ENCODE peak calls at places on chromosomes 5 and 9, in ten cellular contexts. W is CD8-positive, alpha-beta T cell; I is uterus; J is HAP-1; Z is ovary; S is transverse colon; B is left lung; F is CD4-positive, CD25-positive, alpha-beta regulatory T cell; Y is MM.1S; M is lung. X is an unnamed sample.
A peak's percentile ranks its signal among the peaks of the same experiment; 100 is the strongest.

GRCh38 chr5:2260211-2260985 is 377.7 kb upstream of the IRX4 start:
- DNase-seq in F (no peak), I (no peak), B (peak; percentile 34), Z (no peak), W (no peak), S (no peak), J (no peak), Y (no peak), M (no peak), X (no peak)

GRCh38 chr9:120299785-120300184 is 280.2 kb downstream of the CDK5RAP2 start:
- DNase-seq in I (no peak), W (no peak), M (peak; percentile 13), B (no peak), S (no peak), J (no peak), Z (no peak), Y (no peak), F (no peak), X (no peak)

GRCh38 chr5:168765220-168766037 is 186.3 kb upstream of the PANK3 start:
- DNase-seq in Z (no peak), M (no peak), I (peak; percentile 39), S (no peak), J (no peak), W (no peak), Y (no peak), F (no peak), B (no peak), X (no peak)

GRCh38 chr9:32741706-32742105 is 41.6 kb upstream of the TMEM215 start:
- DNase-seq in Y (no peak), S (no peak), I (no peak), W (no peak), J (no peak), M (no peak), B (no peak), F (no peak), Z (no peak), X (no peak)

GRCh38 chr5:16450163-16450562 is 15.4 kb downstream of the ZNF622 start:
- DNase-seq in I (no peak), F (no peak), B (no peak), S (no peak), Z (no peak), W (no peak), M (no peak), Y (no peak), J (no peak), X (no peak)

GRCh38 chr5:179427676-179428056 is 82.4 kb upstream of the ADAMTS2 start:
- DNase-seq in S (no peak), J (no peak), M (no peak), Y (no peak), W (no peak), F (no peak), I (no peak), Z (peak; percentile 29), B (no peak), X (no peak)

GRCh38 chr5:16617272-16617973 is 626 bp upstream of the RETREG1 start:
- DNase-seq in B (no peak), M (no peak), S (peak; percentile 14), W (peak; percentile 45), Y (no peak), Z (no peak), I (no peak), F (peak; percentile 14), J (no peak), X (no peak)

GRCh38 chr5:53126514-53126913 is 17.0 kb upstream of the MOCS2 start:
- DNase-seq in B (no peak), Z (no peak), S (no peak), F (no peak), Y (no peak), W (no peak), J (no peak), I (no peak), M (no peak), X (peak; percentile 40)

GRCh38 chr9:129275626-129276247 is 97.7 kb upstream of the IER5L start:
- DNase-seq in I (peak; percentile 7), B (peak; percentile 3), Y (no peak), M (no peak), F (no peak), W (no peak), S (no peak), Z (peak; percentile 35), J (no peak), X (no peak)

GRCh38 chr5:126868961-126869451 is 92.1 kb downstream of the LMNB1 start:
- DNase-seq in J (no peak), Y (no peak), Z (no peak), F (no peak), S (no peak), I (no peak), M (no peak), W (no peak), B (no peak), X (peak; percentile 59)

GRCh38 chr5:74316064-74316586 is 324.4 kb downstream of the ENC1 start:
- DNase-seq in Z (no peak), M (peak; percentile 36), J (no peak), F (no peak), Y (no peak), I (peak; percentile 20), W (no peak), S (no peak), B (no peak), X (peak; percentile 89)

GRCh38 chr9:21688108-21689102 is 114.0 kb upstream of the MTAP start:
- DNase-seq in Z (peak; percentile 28), I (no peak), B (no peak), S (no peak), W (no peak), Y (no peak), J (no peak), F (no peak), M (no peak), X (peak; percentile 61)

GRCh38 chr5:58235279-58235678 is 224.6 kb downstream of the PLK2 start:
- DNase-seq in J (no peak), S (no peak), M (peak; percentile 38), F (no peak), I (no peak), Z (no peak), W (no peak), Y (no peak), B (no peak), X (peak; percentile 88)

GRCh38 chr5:33310471-33310870 is 130.3 kb upstream of the TARS1 start:
- DNase-seq in S (no peak), I (no peak), M (no peak), Y (no peak), W (no peak), Z (no peak), F (no peak), J (no peak), B (no peak), X (peak; percentile 87)

GRCh38 chr5:33114361-33114760 is 326.4 kb upstream of the TARS1 start:
- DNase-seq in Y (no peak), I (no peak), B (no peak), J (no peak), S (no peak), M (no peak), Z (no peak), W (no peak), F (no peak), X (no peak)

GRCh38 chr9:21728781-21729180 is 73.7 kb upstream of the MTAP start:
- DNase-seq in Z (no peak), W (no peak), B (no peak), S (no peak), M (no peak), J (no peak), I (no peak), Y (no peak), F (no peak), X (peak; percentile 26)

GRCh38 chr9:125682340-125682739 is 24.7 kb downstream of the MAPKAP1 start:
- DNase-seq in M (no peak), B (no peak), S (no peak), Z (no peak), J (no peak), W (no peak), F (no peak), Y (no peak), I (no peak), X (no peak)

GRCh38 chr9:75087279-75087823 is 604 bp downstream of the NMRK1 start:
- DNase-seq in W (peak; percentile 35), I (no peak), S (peak; percentile 63), Y (peak; percentile 83), F (peak; percentile 37), J (no peak), Z (no peak), B (no peak), M (peak; percentile 45), X (peak; percentile 72)

GRCh38 chr5:150522504-150523464 is 14.9 kb downstream of the NDST1 start:
- DNase-seq in F (no peak), I (no peak), S (peak; percentile 44), Z (no peak), J (peak; percentile 91), B (no peak), Y (no peak), M (peak; percentile 64), W (no peak), X (no peak)
- H3K4me1 ChIP-seq in F (no peaks in the 10 kb centered on the region), I (no peaks in the 10 kb centered on the region), S (peaks cover 54% of the 10 kb centered on the region), Z (peaks cover 16% of the 10 kb centered on the region), J (peaks cover 29% of the 10 kb centered on the region), B (peaks cover 79% of the 10 kb centered on the region), Y (no peaks in the 10 kb centered on the region), M (peaks cover 43% of the 10 kb centered on the region), W (no peaks in the 10 kb centered on the region), X (peaks cover 41% of the 10 kb centered on the region)

DNA sequence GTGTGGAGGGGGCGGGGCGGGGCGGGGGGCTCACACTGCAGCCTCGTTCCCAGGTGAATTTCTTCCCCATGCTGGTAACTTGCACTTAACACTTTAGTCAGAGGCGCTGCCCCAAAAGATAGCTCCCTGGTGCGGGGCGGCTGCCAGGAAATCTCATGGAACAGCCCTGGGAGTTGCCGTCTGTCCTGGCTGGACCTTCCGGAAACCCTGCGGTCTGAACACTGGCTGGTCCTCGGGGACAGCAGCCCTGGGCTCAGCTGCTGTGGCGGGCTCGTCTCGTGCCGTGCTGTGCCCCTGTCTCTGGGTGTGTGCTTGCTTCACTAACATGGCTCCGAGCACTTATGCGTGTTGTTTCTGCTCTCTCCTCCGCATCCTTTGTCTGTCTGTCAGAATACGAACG is 25.8 kb downstream of the PTGES2 start:
- DNase-seq in I (no peak), B (no peak), S (no peak), J (no peak), M (no peak), Y (no peak), F (no peak), Z (peak; percentile 80), W (no peak), X (no peak)
- H3K4me1 ChIP-seq in I (peaks cover 24% of the 10 kb centered on the region), B (peaks cover 75% of the 10 kb centered on the region), S (peaks cover 51% of the 10 kb centered on the region), J (peaks cover 12% of the 10 kb centered on the region), M (peaks cover 27% of the 10 kb centered on the region), Y (no peaks in the 10 kb centered on the region), F (peaks cover 29% of the 10 kb centered on the region), Z (peaks cover 53% of the 10 kb centered on the region), W (peaks cover 72% of the 10 kb centered on the region), X (peaks cover 42% of the 10 kb centered on the region)

DNA sequence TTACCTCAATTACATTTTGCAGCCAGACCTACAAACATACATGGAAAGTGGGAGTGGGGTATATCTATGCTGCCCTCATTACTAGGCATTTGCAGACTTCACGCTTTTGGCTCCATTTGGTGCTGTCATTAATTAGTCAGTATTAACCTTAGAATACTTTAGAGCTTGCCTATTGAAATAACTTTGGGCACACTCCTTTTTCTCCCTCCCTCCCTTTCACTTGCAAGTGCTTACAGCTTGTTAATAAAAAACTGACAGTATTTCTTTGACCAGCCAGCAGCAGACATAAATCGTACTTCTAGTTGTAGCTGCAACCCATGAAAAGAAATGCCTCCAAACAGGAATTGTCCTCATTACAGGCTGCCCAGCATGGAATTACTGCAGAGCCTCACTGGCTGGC is 667.4 kb upstream of the ZNF608 start:
- DNase-seq in Y (no peak), Z (no peak), W (no peak), S (no peak), I (no peak), F (no peak), M (no peak), J (no peak), B (no peak), X (peak; percentile 0)
- H3K4me1 ChIP-seq in Y (peaks cover 40% of the 10 kb centered on the region), Z (peaks cover 6% of the 10 kb centered on the region), W (no peaks in the 10 kb centered on the region), S (peaks cover 51% of the 10 kb centered on the region), I (peaks cover 3% of the 10 kb centered on the region), F (no peaks in the 10 kb centered on the region), M (no peaks in the 10 kb centered on the region), J (peaks cover 48% of the 10 kb centered on the region), B (peaks cover 38% of the 10 kb centered on the region), X (peaks cover 44% of the 10 kb centered on the region)

GRCh38 chr5:175328176-175328575 is 115.8 kb downstream of the DRD1 start:
- DNase-seq in I (no peak), W (no peak), J (no peak), F (no peak), Z (no peak), B (no peak), Y (no peak), S (no peak), M (no peak), X (no peak)
- H3K4me1 ChIP-seq in I (no peaks in the 10 kb centered on the region), W (no peaks in the 10 kb centered on the region), J (no peaks in the 10 kb centered on the region), F (no peaks in the 10 kb centered on the region), Z (no peaks in the 10 kb centered on the region), B (no peaks in the 10 kb centered on the region), Y (no peaks in the 10 kb centered on the region), S (no peaks in the 10 kb centered on the region), M (no peaks in the 10 kb centered on the region), X (peaks cover 15% of the 10 kb centered on the region)